ENCODE peak calls at places on chromosomes 16 and 17, in four cellular contexts. B is body of pancreas, N is heart left ventricle, M is IMR-90. W is an unnamed sample.

GRCh38 chr16:30903596-30903995 is 7.2 kb downstream of the CTF1 start:
- DNase-seq in N (peak; percentile 61), M (no peak), B (peak; percentile 66), W (no peak)

GRCh38 chr17:82819015-82819414 is 20.8 kb downstream of the ZNF750 start:
- DNase-seq in M (no peak), N (no peak), B (no peak), W (no peak)

GRCh38 chr17:7347630-7348477 is 4.1 kb upstream of the KCTD11 start:
- DNase-seq in B (no peak), M (no peak), N (no peak), W (no peak)

GRCh38 chr16:58198022-58198683 is at the start of gene CSNK2A2:
- DNase-seq in M (peak; percentile 56), N (peak; percentile 83), B (peak; percentile 78), W (peak; percentile 79)

GRCh38 chr17:41773731-41774193 is 12.7 kb downstream of the JUP start:
- DNase-seq in M (peak; percentile 23), B (no peak), N (peak; percentile 58), W (no peak)

GRCh38 chr17:34765291-34765690 is 185.9 kb downstream of the TMEM132E start:
- DNase-seq in N (no peak), B (no peak), M (no peak), W (no peak)

GRCh38 chr16:54930034-54930938 is at the start of gene IRX5:
- DNase-seq in N (peak; percentile 93), B (peak; percentile 83), M (peak; percentile 81), W (peak; percentile 86)

GRCh38 chr17:2250140-2251095 is 53.2 kb downstream of the SMG6 start:
- DNase-seq in M (peak; percentile 58), N (no peak), B (no peak), W (no peak)

GRCh38 chr17:82949984-82950383 is 110.2 kb upstream of the ZNF750 start:
- DNase-seq in N (no peak), B (no peak), M (no peak), W (no peak)

GRCh38 chr16:16167927-16168326 is 55.4 kb downstream of the ABCC6 start:
- DNase-seq in M (no peak), B (no peak), N (no peak), W (no peak)
- TF ChIP-seq POLR2A in M (no peak), B (no peak), N (no peak), W (no peak)

GRCh38 chr16:47490471-47490870 is 29.3 kb downstream of the PHKB start:
- DNase-seq in B (no peak), M (no peak), N (no peak), W (no peak)

GRCh38 chr16:47488051-47488450 is 26.9 kb downstream of the PHKB start:
- DNase-seq in B (no peak), N (no peak), M (no peak), W (no peak)

GRCh38 chr16:47493358-47494337 is 32.5 kb downstream of the PHKB start:
- DNase-seq in B (no peak), M (no peak), N (no peak), W (no peak)

GRCh38 chr16:47492036-47492427 is 30.9 kb downstream of the PHKB start:
- DNase-seq in B (no peak), M (no peak), N (no peak), W (no peak)

DNA sequence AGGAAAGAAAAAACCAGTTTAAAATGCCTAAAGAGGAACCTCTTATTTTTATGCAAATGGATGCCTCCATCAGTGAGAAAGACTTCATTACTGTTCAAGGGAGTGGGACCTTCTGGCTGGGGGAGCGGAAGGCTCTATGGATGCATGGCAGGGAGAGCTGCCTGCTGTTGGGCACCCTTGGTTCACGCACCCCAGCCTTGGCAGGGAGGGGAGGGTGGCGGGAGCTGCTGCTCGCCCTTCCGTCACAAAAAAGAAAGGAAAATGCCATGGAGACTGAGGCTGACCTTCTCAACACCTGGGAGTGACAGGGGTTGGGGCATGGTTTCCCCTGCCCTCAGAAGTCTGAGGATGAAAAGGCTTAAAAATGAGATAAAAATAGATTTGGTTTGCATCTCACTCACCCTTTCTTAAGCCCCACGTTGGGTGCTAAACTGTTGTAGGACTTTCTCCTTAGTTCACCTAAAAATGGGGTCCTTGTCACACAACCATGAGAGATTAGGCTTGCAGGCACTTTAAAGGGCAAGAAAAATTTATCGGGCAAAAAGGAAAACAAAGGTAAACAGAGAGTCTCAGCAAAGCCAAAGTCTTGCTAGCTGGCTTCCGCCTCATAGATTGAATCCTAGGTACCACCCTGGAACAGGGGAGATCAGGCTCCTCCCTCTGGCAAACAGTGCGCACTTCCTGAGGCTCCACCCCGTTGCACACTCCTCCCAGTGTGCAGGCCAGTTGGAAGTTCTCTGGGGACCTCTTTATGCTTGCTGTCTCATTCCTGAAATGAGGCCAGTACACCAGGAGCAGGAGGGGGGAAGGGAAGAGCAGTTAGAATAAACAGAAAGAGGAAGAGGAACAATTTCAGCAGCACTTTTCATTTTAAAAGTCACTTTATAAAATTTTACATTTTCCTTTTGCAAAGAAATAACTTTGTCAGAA is 31.6 kb downstream of the PHKB start:
- DNase-seq in N (peak; percentile 92), M (peak; percentile 23), B (peak; percentile 76), W (peak; percentile 26)
- TF ChIP-seq POLR2A in N (no peak), M (no peak), B (peak; percentile 41), W (no peak)

GRCh38 chr16:69925311-69925710 is 25.8 kb upstream of the CLEC18A start:
- DNase-seq in M (no peak), B (no peak), N (no peak), W (no peak)
- TF ChIP-seq POLR2A in M (no peak), B (no peak), N (no peak), W (no peak)

DNA sequence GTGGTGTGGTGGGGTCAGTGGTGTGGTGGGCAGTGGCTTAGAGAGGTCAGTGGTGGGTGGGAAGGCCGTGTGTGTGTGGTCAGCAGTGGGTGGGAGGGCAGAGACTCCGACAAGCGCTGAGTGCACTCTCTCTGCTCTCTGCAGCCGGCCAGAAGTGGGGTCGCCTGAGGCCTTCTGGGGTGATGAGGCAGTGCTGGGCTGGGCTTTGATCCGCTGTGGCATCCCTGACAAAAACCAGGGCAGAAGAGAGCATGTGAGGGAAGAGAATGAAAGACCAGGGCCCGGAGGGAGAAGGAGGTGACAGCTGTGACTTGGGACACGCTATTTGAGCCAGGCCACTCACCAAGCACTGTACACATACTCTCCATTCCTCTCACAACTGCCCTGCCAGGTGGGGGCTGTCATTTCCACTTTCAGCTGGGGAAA is 50.8 kb downstream of the NKD1 start:
- DNase-seq in N (no peak), B (no peak), M (no peak), W (no peak)
- TF ChIP-seq POLR2A in N (no peak), B (no peak), M (no peak), W (no peak)

DNA sequence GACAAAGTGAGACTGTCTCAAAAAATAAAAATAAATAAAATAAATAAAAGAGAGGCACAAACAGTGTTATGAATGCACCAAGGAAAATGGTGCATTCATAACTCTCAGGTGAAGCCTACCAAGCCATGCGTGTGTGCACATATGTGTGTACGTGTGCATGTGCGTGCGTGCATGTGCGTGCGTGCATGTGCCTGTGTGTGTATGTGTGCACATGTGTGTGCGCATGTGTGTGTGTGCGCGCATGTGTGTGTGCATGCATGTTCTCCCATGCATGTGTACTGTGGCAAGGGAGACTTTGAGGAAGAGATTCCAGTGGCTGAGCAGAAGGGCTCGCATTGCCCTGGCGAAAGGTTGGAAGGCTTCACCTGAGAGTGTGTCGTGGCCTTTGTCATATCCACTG is 4.7 kb downstream of the SPN start:
- DNase-seq in B (no peak), N (no peak), M (no peak), W (no peak)
- TF ChIP-seq POLR2A in B (no peak), N (no peak), M (no peak), W (peak; percentile 8)

W was measured in erythroblast.